ENCODE peak calls at places on chromosomes 4 and X, in seven cellular contexts. T is activated B cell treated with CpG ODN at 0.5 μM for 24 hours, X is GM20000, L is astrocyte of the spinal cord, O is mammary epithelial cell, V is heart right ventricle, Q is Panc1. M is an unnamed sample.

GRCh38 chr4:178781779-178782178 is 1339.5 kb upstream of the AGA start:
- DNase-seq in V (no peak), L (no peak), O (no peak), Q (no peak), T (no peak), X (no peak), M (no peak)

GRCh38 chr4:37728064-37728463 is 41.9 kb upstream of the RELL1 start:
- DNase-seq in L (no peak), T (no peak), O (peak; percentile 48), V (no peak), X (no peak), Q (no peak), M (no peak)

GRCh38 chr4:169416997-169417396 is 146.2 kb upstream of the SH3RF1 start:
- DNase-seq in X (no peak), V (no peak), O (no peak), L (peak; percentile 76), T (no peak), Q (no peak), M (no peak)

GRCh38 chr4:77681792-77682191 is 76.2 kb downstream of the CXCL13 start:
- DNase-seq in T (no peak), Q (no peak), X (no peak), V (no peak), O (no peak), L (no peak), M (no peak)

GRCh38 chrX:122269243-122269781 is 914.8 kb upstream of the GRIA3 start:
- DNase-seq in Q (no peak), V (no peak), O (no peak), T (no peak), X (no peak), L (no peak), M (no peak)

GRCh38 chr4:113469023-113469390 is 292.5 kb downstream of the CAMK2D start:
- DNase-seq in V (no peak), T (no peak), L (no peak), Q (no peak), O (no peak), X (no peak), M (no peak)

GRCh38 chr4:185895351-185895750 is 83.4 kb upstream of the SORBS2 start:
- DNase-seq in L (no peak), O (no peak), X (no peak), Q (no peak), T (no peak), V (no peak), M (no peak)

GRCh38 chrX:154738013-154738738 is 12.7 kb downstream of the GAB3 start:
- DNase-seq in X (no peak), T (no peak), V (peak; percentile 43), L (peak; percentile 83), O (peak; percentile 52), Q (no peak), M (no peak)

GRCh38 chr4:135476272-135476671 is 1274.7 kb upstream of the PABPC4L start:
- DNase-seq in X (no peak), L (no peak), O (no peak), T (no peak), Q (no peak), V (no peak), M (no peak)

GRCh38 chrX:46610070-46610658 is 36.6 kb downstream of the CHST7 start:
- DNase-seq in O (no peak), Q (no peak), T (no peak), V (no peak), X (no peak), L (no peak), M (no peak)

GRCh38 chr4:125315571-125316390 is 1.0 kb downstream of the FAT4 start:
- DNase-seq in T (no peak), O (peak; percentile 51), Q (no peak), V (peak; percentile 70), X (peak; percentile 21), L (peak; percentile 73), M (peak; percentile 80)

GRCh38 chr4:122378711-122379110 is at the start of gene ADAD1:
- DNase-seq in L (no peak), X (no peak), O (no peak), V (no peak), T (no peak), Q (no peak), M (no peak)

GRCh38 chrX:39815621-39816020 is 282.1 kb downstream of the BCOR start:
- DNase-seq in T (no peak), O (no peak), L (no peak), Q (no peak), V (no peak), X (peak; percentile 34), M (no peak)

GRCh38 chrX:18964880-18965279 is 19.0 kb downstream of the PHKA2 start:
- DNase-seq in V (no peak), T (no peak), O (no peak), Q (no peak), L (no peak), X (no peak), M (no peak)

GRCh38 chrX:15384304-15384703 is at the start of gene VEGFD:
- DNase-seq in X (no peak), V (no peak), T (no peak), Q (no peak), O (no peak), L (no peak), M (no peak)

GRCh38 chr4:121339307-121339706 is 41.5 kb downstream of the QRFPR start:
- DNase-seq in L (peak; percentile 6), V (no peak), T (no peak), X (no peak), O (peak; percentile 20), Q (no peak), M (no peak)

GRCh38 chr4:144355809-144356757 is 215.6 kb upstream of the GYPA start:
- DNase-seq in Q (peak; percentile 12), O (peak; percentile 86), X (peak; percentile 51), V (no peak), T (no peak), L (peak; percentile 99), M (peak; percentile 44)
- TF ChIP-seq CTCF in Q (no peak), O (peak; percentile 27), X (no peak), V (no peak), T (no peak), L (no peak), M (no peak)

DNA sequence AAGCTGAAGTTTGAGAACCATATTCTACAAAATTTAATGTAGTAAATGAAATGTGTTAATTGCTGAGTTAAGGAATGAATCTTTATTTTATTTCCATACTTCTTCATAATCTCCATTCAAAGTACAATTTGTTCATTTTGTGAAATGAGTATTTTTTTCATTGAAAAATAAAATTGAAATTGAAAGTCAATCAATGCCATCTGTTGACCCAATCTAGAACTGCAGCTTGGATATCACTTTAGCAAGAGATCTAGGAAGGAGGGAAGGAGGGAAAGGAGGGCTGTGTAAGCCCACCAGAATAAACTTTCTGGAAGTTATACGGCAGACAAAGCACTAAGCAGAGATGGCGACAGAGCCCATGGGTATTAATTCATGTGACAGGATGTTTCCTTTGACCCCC is 128.4 kb downstream of the ZMAT1 start:
- DNase-seq in O (no peak), T (no peak), L (no peak), X (no peak), V (no peak), Q (no peak), M (no peak)
- TF ChIP-seq CTCF in O (peak; percentile 49), T (no peak), L (peak; percentile 50), X (no peak), V (peak; percentile 57), Q (peak; percentile 54), M (peak; percentile 21)

DNA sequence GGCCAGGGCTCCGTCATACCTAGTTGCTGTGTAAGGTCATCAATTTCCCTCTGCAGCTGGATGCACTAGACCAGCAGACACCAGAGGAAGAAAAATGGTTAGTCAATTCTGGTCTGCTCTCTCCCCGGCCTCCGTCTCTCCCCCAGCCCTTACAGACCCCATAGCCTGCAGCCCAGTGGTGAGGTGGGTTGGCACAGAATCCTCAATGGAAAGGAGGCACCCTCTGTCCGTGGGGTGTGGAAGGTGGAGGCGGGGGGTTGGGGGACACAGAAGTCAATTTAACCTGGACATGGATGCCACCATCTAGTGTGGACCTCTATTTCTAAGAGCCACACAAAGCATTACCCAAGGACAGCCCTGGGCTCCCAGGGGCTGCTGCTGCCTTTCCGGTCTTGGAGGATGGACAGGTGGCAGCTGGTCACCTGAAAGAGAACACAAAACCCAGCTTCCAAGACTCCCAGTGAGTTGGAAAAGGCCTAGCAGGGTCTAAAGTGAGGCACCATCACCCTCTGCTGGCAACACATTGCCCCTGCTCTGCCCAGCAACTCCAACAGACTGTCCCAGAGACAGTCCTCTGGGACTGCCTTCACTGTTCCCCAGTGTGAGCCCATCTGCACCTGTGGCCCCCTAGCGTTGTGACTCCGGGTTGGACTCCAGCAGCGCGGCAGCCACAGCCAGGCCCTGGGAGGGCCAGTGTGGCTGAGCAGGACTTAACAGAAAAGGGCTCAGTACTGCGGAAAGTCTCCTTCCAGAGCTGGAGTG is 40.1 kb upstream of the NHSL2 start:
- DNase-seq in T (no peak), O (peak; percentile 39), L (peak; percentile 6), V (no peak), Q (no peak), X (peak; percentile 7), M (no peak)
- TF ChIP-seq CTCF in T (no peak), O (peak; percentile 36), L (peak; percentile 41), V (no peak), Q (peak; percentile 71), X (no peak), M (no peak)

DNA sequence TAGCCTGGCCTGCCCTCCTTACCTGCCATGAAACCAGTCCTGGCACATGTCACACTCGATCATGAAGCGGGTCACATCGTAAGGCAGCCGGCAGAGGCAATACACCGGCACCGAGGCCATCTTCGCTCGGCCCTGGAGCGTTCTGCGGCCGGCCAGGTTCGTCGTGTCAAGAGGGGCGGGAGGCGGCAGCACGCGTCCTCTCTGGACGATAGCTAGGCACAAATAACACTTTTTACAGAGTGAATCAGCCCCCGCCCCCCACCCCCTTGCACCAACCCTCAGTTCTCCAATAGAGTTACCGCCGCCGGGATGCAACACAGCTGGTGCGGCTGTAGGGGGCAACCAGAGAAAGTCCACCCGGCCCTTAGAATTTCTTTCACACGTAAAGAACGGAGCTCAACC is 1.7 kb downstream of the PHF8 start:
- DNase-seq in O (peak; percentile 36), T (peak; percentile 14), X (peak; percentile 41), V (peak; percentile 19), Q (no peak), L (peak; percentile 71), M (peak; percentile 55)
- TF ChIP-seq CTCF in O (peak; percentile 33), T (no peak), X (no peak), V (peak; percentile 36), Q (peak; percentile 63), L (peak; percentile 41), M (no peak)

GRCh38 chrX:51148848-51149247 is 183.8 kb upstream of the NUDT10 start:
- DNase-seq in T (no peak), V (no peak), L (no peak), O (peak; percentile 12), X (no peak), Q (no peak), M (no peak)
- TF ChIP-seq CTCF in T (no peak), V (no peak), L (no peak), O (peak; percentile 24), X (no peak), Q (peak; percentile 50), M (no peak)

GRCh38 chr4:140408974-140409373 is 18.5 kb downstream of the CLGN start:
- DNase-seq in V (no peak), T (no peak), O (no peak), L (no peak), X (no peak), Q (no peak), M (no peak)
- TF ChIP-seq CTCF in V (no peak), T (no peak), O (no peak), L (no peak), X (no peak), Q (no peak), M (no peak)

M was measured in glutamatergic neuron.